ENCODE peak calls at places on chromosome 3, in ten cellular contexts. E, P, R, S, C, O, K, D, W and F are unnamed samples. For H3K4me1, the result is how much of the 10 kb centered on the place peaks cover.

GRCh38 chr3:187136347-187136746 is 2.9 kb downstream of the RPL39L start:
- DNase-seq in E (no peak), P (no peak), R (no peak), S (no peak), C (no peak), O (no peak), K (no peak), D (no peak), W (no peak), F (no peak)

GRCh38 chr3:71052725-71053124 is 530.8 kb downstream of the FOXP1 start:
- DNase-seq in E (no peak), P (no peak), R (no peak), S (no peak), C (peak), O (no peak), K (no peak), D (no peak), W (no peak), F (no peak)

GRCh38 chr3:194095464-194095863 is 40.5 kb upstream of the HES1 start:
- DNase-seq in E (peak), P (no peak), R (peak), S (peak), C (peak), O (peak), K (no peak), D (peak), W (no peak), F (peak)

GRCh38 chr3:52494446-52494845 is 692 bp upstream of the STAB1 start:
- DNase-seq in E (no peak), P (no peak), R (no peak), S (no peak), C (no peak), O (no peak), K (peak), D (no peak), W (no peak), F (no peak)

GRCh38 chr3:45665101-45665572 is 24.1 kb upstream of the SACM1L start:
- DNase-seq in E (no peak), P (peak), R (no peak), S (peak), C (peak), O (peak), K (peak), D (peak), W (no peak), F (peak)

GRCh38 chr3:101665851-101666250 is 11.1 kb downstream of the ZBTB11 start:
- DNase-seq in E (no peak), P (no peak), R (no peak), S (no peak), C (no peak), O (no peak), K (no peak), D (no peak), W (no peak), F (no peak)

GRCh38 chr3:11582123-11582968 is 61.4 kb downstream of the VGLL4 start:
- DNase-seq in E (no peak), P (no peak), R (peak), S (peak), C (peak), O (peak), K (peak), D (peak), W (peak), F (peak)

GRCh38 chr3:16828815-16829214 is 55.9 kb upstream of the PLCL2 start:
- DNase-seq in E (no peak), P (peak), R (no peak), S (peak), C (no peak), O (no peak), K (peak), D (peak), W (peak), F (no peak)

GRCh38 chr3:123993818-123994217 is 1.9 kb upstream of the ROPN1 start:
- DNase-seq in E (no peak), P (no peak), R (no peak), S (no peak), C (no peak), O (no peak), K (no peak), D (no peak), W (no peak), F (no peak)

GRCh38 chr3:48015451-48016182 is 599 bp downstream of the MAP4 start:
- DNase-seq in E (no peak), P (no peak), R (no peak), S (no peak), C (no peak), O (no peak), K (no peak), D (no peak), W (no peak), F (no peak)

GRCh38 chr3:197366301-197367044 is 68.1 kb upstream of the DLG1 start:
- DNase-seq in E (peak), P (no peak), R (peak), S (no peak), C (peak), O (no peak), K (no peak), D (no peak), W (no peak), F (peak)

GRCh38 chr3:188349276-188349962 is 195.5 kb downstream of the LPP start:
- DNase-seq in E (no peak), P (peak), R (no peak), S (no peak), C (no peak), O (no peak), K (peak), D (no peak), W (no peak), F (no peak)

GRCh38 chr3:65170357-65171090 is 482.7 kb upstream of the ADAMTS9 start:
- DNase-seq in E (no peak), P (peak), R (peak), S (peak), C (peak), O (peak), K (peak), D (peak), W (no peak), F (peak)

GRCh38 chr3:45034612-45035252 is 8.6 kb downstream of the CLEC3B start:
- DNase-seq in E (peak), P (no peak), R (peak), S (peak), C (no peak), O (peak), K (no peak), D (peak), W (no peak), F (no peak)

GRCh38 chr3:8903191-8903590 is 60.1 kb downstream of the RAD18 start:
- DNase-seq in E (no peak), P (no peak), R (no peak), S (no peak), C (no peak), O (no peak), K (no peak), D (no peak), W (no peak), F (no peak)

GRCh38 chr3:119659584-119660291 is 651 bp downstream of the POPDC2 start:
- DNase-seq in E (no peak), P (no peak), R (no peak), S (no peak), C (no peak), O (no peak), K (no peak), D (no peak), W (no peak), F (no peak)

GRCh38 chr3:4750306-4751056 is 228.8 kb upstream of the BHLHE40 start:
- DNase-seq in E (no peak), P (no peak), R (peak), S (no peak), C (no peak), O (no peak), K (no peak), D (no peak), W (no peak), F (peak)

GRCh38 chr3:112752092-112752512 is 94.6 kb downstream of the CD200R1L start:
- DNase-seq in E (no peak), P (no peak), R (no peak), S (no peak), C (no peak), O (no peak), K (no peak), D (no peak), W (no peak), F (no peak)

GRCh38 chr3:60290093-60290492 is 961.2 kb downstream of the FHIT start:
- DNase-seq in E (no peak), P (no peak), R (no peak), S (no peak), C (no peak), O (no peak), K (no peak), D (no peak), W (no peak), F (no peak)

GRCh38 chr3:50604628-50605588 is 6.7 kb downstream of the CISH start:
- DNase-seq in E (peak), P (no peak), R (no peak), S (peak), C (no peak), O (peak), K (no peak), D (peak), W (no peak), F (peak)

GRCh38 chr3:184566441-184567414 is 5.1 kb downstream of the EPHB3 start:
- DNase-seq in E (peak), P (no peak), R (no peak), S (peak), C (no peak), O (no peak), K (no peak), D (peak), W (no peak), F (peak)

GRCh38 chr3:58191361-58191991 is 19.3 kb downstream of the DNASE1L3 start:
- DNase-seq in E (peak), P (no peak), R (no peak), S (no peak), C (no peak), O (no peak), K (no peak), D (no peak), W (no peak), F (no peak)

GRCh38 chr3:69443554-69443953 is 57.7 kb upstream of the FRMD4B start:
- DNase-seq in E (no peak), P (no peak), R (no peak), S (no peak), C (no peak), O (no peak), K (no peak), D (no peak), W (no peak), F (no peak)

GRCh38 chr3:61416618-61417017 is 144.8 kb upstream of the PTPRG start:
- DNase-seq in E (no peak), P (no peak), R (no peak), S (no peak), C (no peak), O (no peak), K (no peak), D (no peak), W (no peak), F (no peak)

GRCh38 chr3:169026543-169027181 is 636.9 kb downstream of the MECOM start:
- DNase-seq in E (no peak), P (no peak), R (no peak), S (no peak), C (no peak), O (no peak), K (no peak), D (no peak), W (no peak), F (peak)

GRCh38 chr3:42161050-42161935 is 70.1 kb downstream of the TRAK1 start:
- DNase-seq in E (no peak), P (no peak), R (peak), S (no peak), C (no peak), O (no peak), K (peak), D (no peak), W (no peak), F (no peak)

GRCh38 chr3:190972196-190972595 is 109.7 kb upstream of the GMNC start:
- DNase-seq in E (no peak), P (no peak), R (no peak), S (no peak), C (no peak), O (no peak), K (no peak), D (no peak), W (no peak), F (no peak)

GRCh38 chr3:117439812-117440211 is 730.2 kb downstream of the TUSC7 start:
- DNase-seq in E (no peak), P (no peak), R (no peak), S (no peak), C (peak), O (peak), K (peak), D (no peak), W (no peak), F (no peak)

GRCh38 chr3:187976361-187976900 is 177.5 kb upstream of the LPP start:
- DNase-seq in E (no peak), P (no peak), R (no peak), S (no peak), C (no peak), O (no peak), K (no peak), D (no peak), W (no peak), F (no peak)

GRCh38 chr3:46651084-46651483 is 38.8 kb downstream of the FAM240A start:
- DNase-seq in E (no peak), P (no peak), R (no peak), S (no peak), C (no peak), O (no peak), K (no peak), D (no peak), W (no peak), F (no peak)

GRCh38 chr3:170092907-170093306 is 55.1 kb downstream of the GPR160 start:
- DNase-seq in E (no peak), P (no peak), R (no peak), S (no peak), C (no peak), O (no peak), K (no peak), D (no peak), W (no peak), F (no peak)
- TF ChIP-seq POLR2AphosphoS5 in E (peak), P (no peak), R (no peak), S (no peak), C (no peak), O (no peak), K (no peak), D (no peak), W (no peak), F (no peak)

DNA sequence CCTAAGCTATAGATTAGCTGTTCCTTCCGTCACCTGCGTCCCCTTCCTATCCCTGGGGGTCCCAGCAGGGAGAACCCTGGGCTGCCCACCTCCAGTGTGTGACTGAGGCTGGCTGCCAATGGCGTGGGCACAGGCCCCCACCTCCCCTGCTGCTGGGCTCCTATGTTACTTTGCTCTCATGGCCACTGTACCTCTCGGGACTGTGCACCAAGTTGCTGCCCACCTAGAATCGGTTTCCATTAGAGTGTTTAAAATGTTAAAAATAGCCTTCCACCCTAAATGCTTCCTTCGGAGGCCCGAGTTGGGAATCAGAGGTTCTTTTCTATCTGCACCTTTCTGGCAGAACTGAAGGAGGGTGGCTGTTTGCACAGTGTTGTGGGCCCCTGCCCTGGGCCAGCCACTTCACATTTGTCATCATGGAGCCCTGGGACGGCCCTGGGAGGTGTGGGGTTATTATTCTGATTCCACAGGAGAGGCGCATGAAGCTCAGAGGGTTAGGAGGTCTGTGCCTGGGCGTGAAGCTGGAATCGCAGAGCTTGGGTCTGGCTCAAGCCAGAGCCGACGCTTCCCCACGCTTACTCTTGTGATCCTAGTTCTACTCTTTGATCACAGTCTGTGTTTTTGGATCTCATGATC is 29.1 kb downstream of the IRAK2 start:
- DNase-seq in E (peak), P (no peak), R (no peak), S (no peak), C (no peak), O (no peak), K (no peak), D (no peak), W (no peak), F (no peak)
- H3K4me1 ChIP-seq in E (half or more), P (half or more), R (half or more), S (half or more), C (half or more), O (half or more), K (under half), D (half or more), W (under half), F (under half)

DNA sequence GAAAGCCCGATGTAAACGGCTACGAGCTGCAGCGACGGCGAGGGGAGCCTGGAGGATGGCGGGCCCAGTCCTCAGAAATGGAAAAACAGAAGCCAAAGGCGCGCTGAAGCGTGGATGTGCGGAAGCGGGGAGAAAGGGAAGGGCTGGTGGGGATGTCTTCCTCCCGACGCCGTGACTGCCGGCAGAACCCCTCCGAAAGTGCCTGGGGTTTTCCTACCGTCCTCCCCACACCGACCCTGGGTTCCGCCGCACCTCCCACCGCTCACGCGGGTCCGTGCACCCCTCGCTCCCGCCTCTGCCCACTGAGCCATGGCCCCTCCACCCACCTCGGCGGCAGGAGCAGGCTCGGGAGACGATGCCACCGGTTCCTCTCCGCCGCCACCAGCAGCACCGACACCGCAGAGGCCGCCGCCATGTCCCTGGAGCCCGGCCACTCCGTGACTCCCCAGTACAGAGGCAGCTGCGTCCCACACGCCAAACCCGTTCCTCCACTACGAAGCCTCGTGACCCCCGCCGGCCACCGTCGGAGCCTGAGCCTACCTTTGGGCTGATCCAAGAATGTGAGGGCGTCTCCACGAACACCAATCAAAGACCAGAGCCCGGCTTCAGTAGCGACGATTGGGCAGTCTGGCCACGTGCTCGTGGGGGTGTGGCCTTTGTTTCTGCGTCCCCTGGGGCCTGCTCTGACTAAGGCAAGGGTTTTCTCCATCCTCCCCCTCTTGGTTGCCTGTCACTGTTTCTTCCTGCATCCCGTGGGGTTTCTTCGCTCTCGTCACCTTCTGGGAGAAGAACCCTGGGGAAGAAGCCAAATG is at the start of gene MCCC1:
- DNase-seq in E (peak), P (peak), R (peak), S (peak), C (peak), O (peak), K (peak), D (peak), W (peak), F (peak)
- TF ChIP-seq POLR2AphosphoS5 in E (peak), P (peak), R (peak), S (peak), C (peak), O (peak), K (peak), D (peak), W (peak), F (peak)

GRCh38 chr3:135758961-135759360 is 206.6 kb upstream of the PPP2R3A start:
- DNase-seq in E (no peak), P (no peak), R (no peak), S (no peak), C (no peak), O (no peak), K (no peak), D (no peak), W (no peak), F (no peak)
- H3K4me1 ChIP-seq in E (under half), P (under half), R (under half), S (under half), C (under half), O (under half), K (under half), D (under half), W (under half), F (under half)

DNA sequence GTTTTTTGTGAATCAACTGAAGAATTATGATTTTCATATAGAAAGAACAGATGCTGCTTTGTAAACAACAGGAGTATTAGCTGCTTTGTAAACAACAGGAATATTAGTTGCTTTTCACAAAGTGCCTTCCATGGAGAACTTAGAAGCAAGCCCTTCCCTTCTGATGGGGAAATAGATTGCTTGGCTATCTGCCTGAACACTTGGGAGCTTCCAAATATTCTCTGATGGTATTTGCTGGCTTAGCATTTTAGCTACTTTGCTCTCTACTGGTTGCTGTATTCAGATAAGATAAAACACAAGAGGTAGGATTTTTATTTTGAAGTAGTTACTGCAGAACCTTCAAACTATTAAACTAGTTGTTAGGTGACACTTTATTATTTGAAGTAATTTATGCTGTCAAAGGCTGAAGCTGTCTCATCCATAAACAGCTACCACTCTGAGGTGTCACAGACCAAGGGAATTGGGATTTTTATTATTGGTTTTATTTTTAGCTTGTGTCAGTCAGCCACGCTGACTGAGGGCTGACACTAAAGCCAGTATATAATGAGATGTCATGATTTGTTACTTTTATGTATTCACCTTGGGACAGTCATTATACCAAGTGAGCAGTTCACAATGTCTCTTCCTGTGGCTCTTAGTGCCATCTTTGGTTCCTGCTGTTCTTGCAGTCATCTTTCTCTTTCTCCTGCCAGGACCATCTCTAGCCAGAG is 50.0 kb downstream of the ZIC1 start:
- DNase-seq in E (no peak), P (no peak), R (no peak), S (no peak), C (no peak), O (no peak), K (no peak), D (no peak), W (no peak), F (no peak)
- TF ChIP-seq POLR2AphosphoS5 in E (no peak), P (no peak), R (no peak), S (no peak), C (no peak), O (no peak), K (no peak), D (no peak), W (no peak), F (no peak)

DNA sequence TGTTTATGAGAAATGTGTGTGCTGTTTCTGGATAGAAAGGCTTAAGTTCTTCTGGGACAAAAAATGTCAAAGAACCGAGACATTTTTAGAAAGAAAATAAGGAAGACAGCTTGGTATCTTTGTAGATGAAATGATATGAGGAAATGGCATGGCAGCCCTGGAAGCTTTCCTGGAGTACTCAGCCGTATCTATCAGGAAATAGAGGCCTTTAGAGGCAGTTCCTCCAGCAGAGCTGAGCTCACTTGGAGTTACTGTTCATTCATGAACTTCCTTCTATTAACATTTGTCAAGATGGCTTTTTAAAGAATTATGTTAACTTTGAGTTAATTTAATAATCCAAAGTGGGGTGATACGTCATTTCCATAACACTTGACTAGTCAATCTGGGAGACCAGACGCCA is 36.6 kb upstream of the VILL start:
- DNase-seq in E (no peak), P (no peak), R (no peak), S (no peak), C (no peak), O (no peak), K (no peak), D (no peak), W (no peak), F (no peak)
- H3K4me1 ChIP-seq in E (under half), P (under half), R (under half), S (under half), C (under half), O (under half), K (under half), D (under half), W (under half), F (under half)